ENCODE peak calls at places on chromosome 17, in six cellular contexts. H, G, Q, K, S and C are unnamed samples.

GRCh38 chr17:35135322-35135721 is 6.8 kb downstream of the NLE1 start:
- DNase-seq in Q (no peak), K (no peak), S (no peak), H (no peak), G (no peak), C (no peak)

GRCh38 chr17:332023-332422 is 20.6 kb downstream of the RPH3AL start:
- DNase-seq in S (no peak), H (no peak), G (no peak), Q (no peak), K (no peak), C (no peak)

GRCh38 chr17:82217530-82218204 is 5.0 kb upstream of the CCDC57 start:
- DNase-seq in K (peak), S (no peak), G (peak), H (peak), Q (peak), C (no peak)

GRCh38 chr17:80243526-80244433 is 16.9 kb upstream of the RNF213 start:
- DNase-seq in G (no peak), K (no peak), Q (no peak), S (no peak), H (no peak), C (no peak)

GRCh38 chr17:1055751-1056645 is 59.1 kb downstream of the TIMM22 start:
- DNase-seq in S (peak), K (no peak), Q (no peak), G (no peak), H (peak), C (peak)

GRCh38 chr17:82866521-82867214 is 26.8 kb upstream of the ZNF750 start:
- DNase-seq in S (no peak), H (peak), Q (no peak), K (peak), G (no peak), C (no peak)

GRCh38 chr17:51439395-51440229 is 179.3 kb downstream of the UTP18 start:
- DNase-seq in S (no peak), K (no peak), Q (no peak), G (no peak), H (no peak), C (no peak)

GRCh38 chr17:28925912-28926365 is 23.1 kb upstream of the DHRS13 start:
- DNase-seq in S (peak), Q (no peak), H (peak), K (peak), G (peak), C (no peak)

GRCh38 chr17:33725675-33726271 is 432.7 kb upstream of the ASIC2 start:
- DNase-seq in G (peak), Q (no peak), S (no peak), K (no peak), H (peak), C (peak)

GRCh38 chr17:45785373-45786193 is 1.5 kb downstream of the CRHR1 start:
- DNase-seq in Q (no peak), G (no peak), H (no peak), K (no peak), S (no peak), C (peak)

GRCh38 chr17:28648698-28649097 is 3.7 kb upstream of the BLTP2 start:
- DNase-seq in K (no peak), S (no peak), H (no peak), Q (no peak), G (no peak), C (no peak)

GRCh38 chr17:14107889-14108288 is 38.6 kb downstream of the COX10 start:
- DNase-seq in S (no peak), K (no peak), G (no peak), H (peak), Q (no peak), C (no peak)

GRCh38 chr17:45573915-45574314 is 83.4 kb upstream of the PLEKHM1 start:
- DNase-seq in Q (no peak), S (no peak), K (no peak), G (no peak), H (no peak), C (no peak)

GRCh38 chr17:16293918-16294317 is 59.4 kb downstream of the CENPV start:
- DNase-seq in G (no peak), Q (no peak), H (no peak), S (no peak), K (no peak), C (no peak)

GRCh38 chr17:948284-948852 is 31.2 kb downstream of the NXN start:
- DNase-seq in G (no peak), H (no peak), K (no peak), S (no peak), Q (no peak), C (peak)

GRCh38 chr17:62875296-62875695 is 67.2 kb upstream of the MARCHF10 start:
- DNase-seq in K (no peak), S (no peak), G (no peak), H (no peak), Q (no peak), C (no peak)

GRCh38 chr17:70394833-70395232 is 225.5 kb downstream of the KCNJ2 start:
- DNase-seq in G (no peak), S (no peak), H (no peak), Q (no peak), K (no peak), C (no peak)

GRCh38 chr17:64411999-64412771 is 21.5 kb upstream of the PECAM1 start:
- DNase-seq in G (peak), Q (peak), H (peak), K (no peak), S (no peak), C (peak)